ENCODE peak calls at places on chromosome 20, in ten cellular contexts. C is mucosa of descending colon; U is iPS DF 6.9; W is HFFc6; T is stimulated activated CD8-positive, alpha-beta memory T cell treated with anti-CD3 and anti-CD28 coated beads, Interleukin-2, amount 100 ng/mL, for 1 hour; G is GF-D8; Q is NCI-H1417; A is LoVo; N is PC-3; S is amniotic epithelial cell. R is an unnamed sample.
A peak's percentile ranks its signal among the peaks of the same experiment; 100 is the strongest.

GRCh38 chr20:64224344-64225165 is 31.0 kb upstream of the PCMTD2 start:
- DNase-seq in A (no peak), S (peak; percentile 91), W (peak; percentile 93), T (no peak), G (no peak), C (no peak), U (no peak), N (peak; percentile 38), Q (no peak), R (no peak)

GRCh38 chr20:52484438-52484837 is 292.9 kb upstream of the ZFP64 start:
- DNase-seq in S (peak; percentile 92), A (no peak), U (no peak), N (no peak), Q (no peak), G (no peak), W (peak; percentile 1), T (no peak), C (no peak), R (no peak)

GRCh38 chr20:39036851-39037250 is 74.7 kb downstream of the DHX35 start:
- DNase-seq in S (peak; percentile 22), Q (no peak), U (no peak), N (no peak), C (no peak), A (no peak), W (no peak), G (no peak), T (no peak), R (no peak)

GRCh38 chr20:52494244-52494643 is 302.7 kb upstream of the ZFP64 start:
- DNase-seq in U (no peak), W (peak; percentile 14), G (no peak), S (peak; percentile 98), T (no peak), Q (no peak), C (no peak), N (peak; percentile 61), A (no peak), R (no peak)

GRCh38 chr20:44069203-44069931 is 117.6 kb downstream of the JPH2 start:
- DNase-seq in Q (no peak), A (no peak), G (peak; percentile 7), S (no peak), C (peak; percentile 49), N (no peak), U (no peak), T (peak; percentile 22), W (no peak), R (no peak)

GRCh38 chr20:44618318-44618731 is 33.2 kb downstream of the ADA start:
- DNase-seq in T (no peak), U (no peak), N (no peak), W (no peak), G (no peak), Q (no peak), S (no peak), C (peak; percentile 54), A (no peak), R (no peak)

GRCh38 chr20:43911066-43911465 is 3.6 kb upstream of the TOX2 start:
- DNase-seq in N (peak; percentile 62), G (no peak), Q (no peak), U (no peak), S (peak; percentile 85), W (peak; percentile 84), A (peak; percentile 20), C (no peak), T (no peak), R (no peak)

GRCh38 chr20:35523298-35523888 is 6.1 kb downstream of the C20orf173 start:
- DNase-seq in A (no peak), W (peak; percentile 16), N (peak; percentile 57), G (no peak), S (no peak), Q (peak; percentile 18), U (no peak), T (no peak), C (no peak), R (no peak)

GRCh38 chr20:32112862-32113261 is 3.3 kb downstream of the TM9SF4 start:
- DNase-seq in C (peak; percentile 59), G (peak; percentile 72), S (no peak), T (no peak), A (peak; percentile 17), U (no peak), W (no peak), N (no peak), Q (no peak), R (no peak)

GRCh38 chr20:760751-761417 is 7.4 kb downstream of the SLC52A3 start:
- DNase-seq in A (no peak), C (peak; percentile 45), U (peak; percentile 64), S (peak; percentile 6), N (no peak), Q (no peak), G (no peak), W (no peak), T (no peak), R (peak; percentile 64)

GRCh38 chr20:44412402-44413144 is 57.1 kb downstream of the HNF4A start:
- DNase-seq in C (no peak), S (no peak), T (no peak), U (no peak), G (no peak), A (no peak), W (no peak), N (no peak), Q (no peak), R (no peak)

GRCh38 chr20:25723975-25724374 is 27.3 kb upstream of the ZNF337 start:
- DNase-seq in Q (no peak), A (no peak), G (no peak), C (no peak), N (no peak), T (no peak), U (no peak), S (no peak), W (no peak), R (no peak)

GRCh38 chr20:21622097-21622496 is 83.4 kb upstream of the PAX1 start:
- DNase-seq in Q (peak; percentile 59), N (peak; percentile 55), S (no peak), T (no peak), A (no peak), G (no peak), U (no peak), W (no peak), C (no peak), R (no peak)

GRCh38 chr20:1328680-1329330 is at the start of gene SDCBP2:
- DNase-seq in U (no peak), N (peak; percentile 95), C (peak; percentile 92), G (no peak), S (no peak), Q (no peak), A (peak; percentile 90), W (no peak), T (no peak), R (no peak)

GRCh38 chr20:62617711-62618483 is 24.4 kb upstream of the SLCO4A1 start:
- DNase-seq in N (peak; percentile 80), A (no peak), Q (no peak), T (peak; percentile 34), C (no peak), S (no peak), W (no peak), G (peak; percentile 70), U (no peak), R (no peak)

GRCh38 chr20:34037121-34037520 is 43.4 kb downstream of the RALY start:
- DNase-seq in Q (no peak), S (peak; percentile 24), G (no peak), T (no peak), A (no peak), U (no peak), W (no peak), C (no peak), N (no peak), R (no peak)

GRCh38 chr20:1322511-1323245 is 6.3 kb downstream of the SDCBP2 start:
- DNase-seq in T (no peak), G (no peak), S (peak; percentile 99), Q (no peak), A (no peak), C (no peak), W (peak; percentile 79), U (no peak), N (peak; percentile 85), R (no peak)

GRCh38 chr20:41169184-41169690 is 31.9 kb downstream of the PLCG1 start:
- DNase-seq in N (no peak), G (no peak), Q (no peak), T (no peak), A (no peak), U (no peak), S (no peak), C (no peak), W (no peak), R (no peak)

GRCh38 chr20:10524643-10525042 is 89.5 kb downstream of the SLX4IP start:
- DNase-seq in A (no peak), T (no peak), U (no peak), N (peak; percentile 95), G (no peak), S (peak; percentile 34), Q (peak; percentile 68), C (no peak), W (peak; percentile 32), R (no peak)

GRCh38 chr20:50191065-50191565 is 485 bp downstream of the CEBPB start:
- DNase-seq in Q (peak; percentile 73), U (no peak), S (peak; percentile 76), G (no peak), A (peak; percentile 48), W (peak; percentile 44), C (peak; percentile 79), T (peak; percentile 28), N (peak; percentile 59), R (no peak)

GRCh38 chr20:57653546-57653900 is 33.3 kb upstream of the ZBP1 start:
- DNase-seq in C (no peak), W (no peak), G (no peak), U (no peak), S (no peak), Q (no peak), T (no peak), N (no peak), A (no peak), R (no peak)

GRCh38 chr20:2397595-2398145 is 17.0 kb downstream of the TGM6 start:
- DNase-seq in T (no peak), G (no peak), W (no peak), S (no peak), U (no peak), C (no peak), A (no peak), Q (no peak), N (no peak), R (no peak)

GRCh38 chr20:33810885-33811762 is at the start of gene CHMP4B:
- DNase-seq in S (peak; percentile 98), Q (peak; percentile 99), T (peak; percentile 95), N (peak; percentile 99), A (peak; percentile 97), C (peak; percentile 99), U (peak; percentile 89), W (peak; percentile 98), G (peak; percentile 95), R (peak; percentile 97)

GRCh38 chr20:45354423-45355208 is 6.4 kb upstream of the SDC4 start:
- DNase-seq in U (no peak), N (no peak), Q (no peak), A (no peak), T (no peak), C (no peak), W (no peak), G (no peak), S (peak; percentile 95), R (no peak)

GRCh38 chr20:53748821-53749402 is 155.3 kb upstream of the ZNF217 start:
- DNase-seq in Q (no peak), U (no peak), C (no peak), A (no peak), W (peak; percentile 64), T (no peak), S (peak; percentile 88), N (peak; percentile 58), G (no peak), R (no peak)

GRCh38 chr20:56171087-56172012 is 77.2 kb upstream of the MC3R start:
- DNase-seq in T (no peak), C (no peak), G (no peak), N (peak; percentile 40), U (no peak), W (no peak), S (no peak), A (no peak), Q (peak; percentile 36), R (no peak)

GRCh38 chr20:36407196-36407733 is 101.1 kb downstream of the DLGAP4 start:
- DNase-seq in W (peak; percentile 17), C (no peak), A (no peak), T (no peak), U (no peak), G (no peak), S (peak; percentile 83), N (peak; percentile 7), Q (no peak), R (no peak)

GRCh38 chr20:18718129-18718528 is 95.5 kb upstream of the SCP2D1 start:
- DNase-seq in A (no peak), N (no peak), C (no peak), Q (peak; percentile 11), W (no peak), T (no peak), G (no peak), U (no peak), S (no peak), R (no peak)